ENCODE peak calls at places on chromosome X, in six cellular contexts. N, E, W, L, F and D are unnamed samples.
A peak's percentile ranks its signal among the peaks of the same experiment; 100 is the strongest.

GRCh38 chrX:154462396-154462795 is 4.3 kb downstream of the PLXNA3 start:
- DNase-seq in N (no peak), E (no peak), W (no peak), L (no peak), F (no peak), D (no peak)

GRCh38 chrX:136198010-136198409 is 50.7 kb downstream of the FHL1 start:
- DNase-seq in N (no peak), E (no peak), W (no peak), L (no peak), F (no peak), D (no peak)

GRCh38 chrX:10025742-10026493 is 58.8 kb downstream of the CLDN34 start:
- DNase-seq in N (no peak), E (no peak), W (no peak), L (no peak), F (peak; percentile 39), D (no peak)

GRCh38 chrX:101803451-101803850 is 128.4 kb downstream of the ZMAT1 start:
- DNase-seq in N (no peak), E (peak; percentile 12), W (peak; percentile 27), L (peak; percentile 19), F (no peak), D (peak; percentile 21)

GRCh38 chrX:107978707-107979307 is 3.4 kb downstream of the TEX13B start:
- DNase-seq in N (no peak), E (no peak), W (peak; percentile 54), L (peak; percentile 19), F (no peak), D (peak; percentile 38)

GRCh38 chrX:134180566-134180965 is 56.4 kb upstream of the CCDC160 start:
- DNase-seq in N (no peak), E (no peak), W (no peak), L (no peak), F (no peak), D (no peak)

GRCh38 chrX:104565791-104566687 is at the start of gene IL1RAPL2:
- DNase-seq in N (peak; percentile 52), E (peak; percentile 51), W (peak; percentile 28), L (no peak), F (no peak), D (no peak)

GRCh38 chrX:115892787-115893671 is 277.5 kb upstream of the AGTR2 start:
- DNase-seq in N (peak; percentile 67), E (peak; percentile 44), W (peak; percentile 70), L (peak; percentile 54), F (peak; percentile 82), D (peak; percentile 86)

GRCh38 chrX:124194209-124194608 is 138.3 kb upstream of the TEX13D start:
- DNase-seq in N (no peak), E (no peak), W (no peak), L (no peak), F (no peak), D (no peak)

GRCh38 chrX:154120567-154120966 is 23.1 kb upstream of the MECP2 start:
- DNase-seq in N (no peak), E (no peak), W (no peak), L (no peak), F (no peak), D (no peak)

GRCh38 chrX:130682990-130683389 is 220.0 kb downstream of the ENOX2 start:
- DNase-seq in N (no peak), E (no peak), W (peak; percentile 31), L (peak; percentile 59), F (no peak), D (peak; percentile 13)

GRCh38 chrX:12956704-12957541 is 18.0 kb upstream of the TMSB4X start:
- DNase-seq in N (no peak), E (peak; percentile 88), W (no peak), L (peak; percentile 63), F (peak; percentile 88), D (peak; percentile 43)

GRCh38 chrX:152428596-152428995 is 22.5 kb downstream of the GABRA3 start:
- DNase-seq in N (no peak), E (no peak), W (no peak), L (no peak), F (no peak), D (no peak)

GRCh38 chrX:134172588-134173259 is 64.3 kb upstream of the CCDC160 start:
- DNase-seq in N (peak; percentile 31), E (peak; percentile 20), W (no peak), L (no peak), F (peak; percentile 52), D (no peak)

GRCh38 chrX:25154168-25154567 is 138.4 kb upstream of the ARX start:
- DNase-seq in N (no peak), E (no peak), W (no peak), L (no peak), F (no peak), D (no peak)

GRCh38 chrX:16451331-16451730 is 198.6 kb upstream of the S100G start:
- DNase-seq in N (no peak), E (no peak), W (peak; percentile 40), L (peak; percentile 17), F (no peak), D (peak; percentile 37)

GRCh38 chrX:20173856-20174255 is 32.2 kb upstream of the EIF1AX start:
- DNase-seq in N (no peak), E (no peak), W (no peak), L (no peak), F (no peak), D (no peak)

GRCh38 chrX:91434351-91435168 is at the start of gene PABPC5:
- DNase-seq in N (peak; percentile 44), E (no peak), W (peak; percentile 84), L (peak; percentile 82), F (peak; percentile 65), D (peak; percentile 67)

GRCh38 chrX:151871244-151871643 is 41.4 kb upstream of the MAGEA4 start:
- DNase-seq in N (no peak), E (no peak), W (peak; percentile 92), L (peak; percentile 52), F (no peak), D (peak; percentile 94)

GRCh38 chrX:143536176-143536575 is 18.9 kb upstream of the SPANXN3 start:
- DNase-seq in N (no peak), E (no peak), W (no peak), L (no peak), F (no peak), D (no peak)

GRCh38 chrX:24471808-24472207 is 6.7 kb downstream of the PDK3 start:
- DNase-seq in N (no peak), E (no peak), W (no peak), L (no peak), F (no peak), D (no peak)

GRCh38 chrX:154731881-154732280 is 19.0 kb downstream of the GAB3 start:
- DNase-seq in N (no peak), E (no peak), W (peak; percentile 70), L (peak; percentile 45), F (no peak), D (no peak)

GRCh38 chrX:73448379-73448778 is 1.5 kb downstream of the CDX4 start:
- DNase-seq in N (no peak), E (no peak), W (no peak), L (no peak), F (no peak), D (no peak)

GRCh38 chrX:20668550-20668949 is 401.8 kb upstream of the RPS6KA3 start:
- DNase-seq in N (no peak), E (no peak), W (no peak), L (no peak), F (no peak), D (no peak)

GRCh38 chrX:129771266-129771995 is 8.3 kb upstream of the SASH3 start:
- DNase-seq in N (no peak), E (no peak), W (no peak), L (no peak), F (no peak), D (no peak)

GRCh38 chrX:137354851-137355250 is 211.1 kb upstream of the ZIC3 start:
- DNase-seq in N (no peak), E (no peak), W (no peak), L (no peak), F (no peak), D (no peak)

GRCh38 chrX:137194164-137194563 is 160.4 kb upstream of the GPR101 start:
- DNase-seq in N (no peak), E (peak; percentile 36), W (peak; percentile 18), L (peak; percentile 21), F (no peak), D (peak; percentile 39)

DNA sequence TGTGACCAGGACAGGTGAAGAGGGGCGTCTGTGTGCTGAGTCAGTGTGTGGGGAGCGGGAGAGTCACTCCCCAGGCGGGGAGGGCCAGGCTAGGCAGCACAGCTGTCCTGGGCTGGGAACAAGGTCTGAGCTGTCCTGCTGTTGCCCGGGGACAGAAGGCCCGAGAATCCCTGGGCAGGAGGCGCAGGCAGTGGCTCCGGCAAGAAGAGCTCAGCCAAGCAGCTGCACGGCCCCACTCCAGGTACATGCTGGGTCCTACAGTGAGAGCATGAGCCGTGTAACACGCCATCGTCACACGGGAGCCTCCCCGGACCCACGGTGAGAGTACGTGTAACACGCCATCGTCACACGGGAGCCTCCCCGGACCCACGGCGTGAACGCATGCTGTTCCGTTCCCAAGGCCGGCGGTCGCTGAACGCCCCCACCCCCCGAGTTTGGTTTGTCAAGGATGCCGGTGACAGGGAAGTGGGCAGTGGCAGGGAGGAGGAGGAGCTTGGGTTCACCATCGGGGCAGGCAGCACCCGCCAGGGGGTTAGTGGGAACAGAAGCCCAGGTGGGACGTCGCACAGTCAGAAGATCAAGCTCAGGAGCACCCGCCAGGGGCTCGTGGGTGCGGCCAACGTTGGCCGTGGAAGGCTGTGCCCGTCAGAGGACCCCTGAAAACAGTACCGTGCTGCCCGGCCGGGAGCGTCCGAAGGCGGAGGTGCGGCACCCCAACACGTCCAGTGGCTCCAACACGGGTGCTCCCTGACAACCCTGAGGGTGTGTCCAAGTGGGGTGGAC is 15.6 kb downstream of the PPP2R3B start:
- DNase-seq in N (no peak), E (no peak), W (no peak), L (no peak), F (no peak), D (no peak)
- H3K4me3 ChIP-seq in N (no peak overlapping the region), E (no peak overlapping the region), W (no peak overlapping the region), L (no peak overlapping the region), F (no peak overlapping the region), D (no peak overlapping the region)

GRCh38 chrX:1389181-1389992 is 2.5 kb downstream of the SLC25A6 start:
- DNase-seq in N (peak; percentile 29), E (no peak), W (no peak), L (no peak), F (peak; percentile 46), D (no peak)
- H3K4me3 ChIP-seq in N (no peak overlapping the region), E (no peak overlapping the region), W (no peak overlapping the region), L (no peak overlapping the region), F (no peak overlapping the region), D (no peak overlapping the region)

DNA sequence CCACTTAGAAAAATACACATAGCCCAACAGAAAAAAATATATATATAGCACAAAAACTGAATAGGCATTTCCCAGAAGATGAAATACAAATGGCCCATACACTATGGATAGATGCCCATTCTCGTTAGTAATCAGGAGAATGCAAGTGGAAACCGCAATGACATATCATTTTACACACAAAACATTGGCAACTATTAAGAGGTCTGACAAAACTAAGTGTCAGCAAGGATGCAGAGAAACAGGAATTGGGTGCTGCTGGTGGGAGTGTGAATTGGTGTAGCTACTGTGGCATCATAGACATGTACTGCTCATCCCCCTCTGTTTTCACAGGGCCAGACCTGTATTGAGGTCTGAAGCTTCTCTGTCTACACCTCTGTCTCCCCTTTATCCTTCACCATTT is 320.0 kb downstream of the IDS start:
- DNase-seq in N (no peak), E (no peak), W (peak; percentile 32), L (no peak), F (no peak), D (no peak)
- H3K4me3 ChIP-seq in N (no peak overlapping the region), E (no peak overlapping the region), W (no peak overlapping the region), L (no peak overlapping the region), F (no peak overlapping the region), D (no peak overlapping the region)

GRCh38 chrX:40012039-40012799 is 85.5 kb downstream of the BCOR start:
- DNase-seq in N (peak; percentile 51), E (no peak), W (peak; percentile 78), L (peak; percentile 71), F (no peak), D (peak; percentile 31)
- H3K4me3 ChIP-seq in N (no peak overlapping the region), E (no peak overlapping the region), W (peak overlapping the region; percentile 12), L (no peak overlapping the region), F (peak overlapping the region; percentile 68), D (no peak overlapping the region)